ENCODE peak calls at places on chromosomes 3 and 15, in ten cellular contexts. N is retina; V is anterior cingulate cortex; M is stimulated activated CD8-positive, alpha-beta memory T cell treated with anti-CD3 and anti-CD28 coated beads, Interleukin-4, amount 100 ng/mL, for 4 hours; O is HT1080; X is neuronal stem cell; F is T-cell; Z is stimulated activated naive CD8-positive, alpha-beta T cell treated with anti-CD3 and anti-CD28 coated beads, Interleukin-15, Interleukin-2, amounts not matched to agents 100 U/mL and 50 U/mL, for 24 hours; U is MCF 10A; R is AG08396. E is an unnamed sample.

GRCh38 chr3:56210201-56210774 is 258.0 kb downstream of the ERC2 start:
- DNase-seq in O (no peak), U (no peak), F (no peak), R (no peak), M (no peak), Z (no peak), X (no peak), N (no peak), V (no peak), E (no peak)

GRCh38 chr3:165446555-165446954 is 250.4 kb upstream of the SLITRK3 start:
- DNase-seq in Z (no peak), U (no peak), F (no peak), O (no peak), N (no peak), M (no peak), V (no peak), R (no peak), X (no peak), E (no peak)

GRCh38 chr3:149654188-149654601 is 3.6 kb downstream of the WWTR1 start:
- DNase-seq in Z (no peak), O (peak; percentile 63), U (peak; percentile 30), R (peak; percentile 39), M (no peak), F (no peak), X (no peak), N (no peak), V (no peak), E (peak; percentile 62)

GRCh38 chr15:74906450-74907276 is at the start of gene FAM219B:
- DNase-seq in O (peak; percentile 69), N (peak; percentile 90), M (peak; percentile 56), F (peak; percentile 26), V (peak; percentile 92), R (peak; percentile 97), Z (peak; percentile 87), U (peak; percentile 87), X (peak; percentile 84), E (peak; percentile 77)

GRCh38 chr3:16441306-16441898 is 72.1 kb downstream of the RFTN1 start:
- DNase-seq in Z (no peak), N (no peak), U (no peak), R (no peak), V (no peak), X (no peak), O (no peak), M (no peak), F (no peak), E (no peak)

GRCh38 chr3:37737134-37737533 is 124.5 kb upstream of the CTDSPL start:
- DNase-seq in V (no peak), M (no peak), U (no peak), O (no peak), F (no peak), Z (no peak), X (no peak), N (no peak), R (no peak), E (no peak)

GRCh38 chr3:101926594-101927105 is 77.3 kb downstream of the NFKBIZ start:
- DNase-seq in M (no peak), X (no peak), V (no peak), R (no peak), N (no peak), O (peak; percentile 96), Z (no peak), U (peak; percentile 59), F (no peak), E (peak; percentile 82)

GRCh38 chr3:39187372-39188155 is 4.8 kb downstream of the XIRP1 start:
- DNase-seq in Z (no peak), N (no peak), X (no peak), O (no peak), F (no peak), R (no peak), U (no peak), V (no peak), M (no peak), E (no peak)

GRCh38 chr15:81323944-81324881 is at the start of gene STARD5:
- DNase-seq in N (peak; percentile 97), V (peak; percentile 99), R (peak; percentile 97), O (peak; percentile 96), U (peak; percentile 97), X (peak; percentile 96), M (peak; percentile 91), F (peak; percentile 87), Z (peak; percentile 99), E (peak; percentile 91)

GRCh38 chr3:23283625-23284024 is 80.5 kb downstream of the UBE2E2 start:
- DNase-seq in N (no peak), V (no peak), F (no peak), O (no peak), X (no peak), U (no peak), M (no peak), Z (no peak), R (no peak), E (no peak)

GRCh38 chr15:77402740-77403379 is 17.0 kb downstream of the PEAK1 start:
- DNase-seq in F (no peak), O (peak; percentile 31), R (peak; percentile 32), M (no peak), Z (no peak), V (no peak), X (no peak), U (peak; percentile 33), N (no peak), E (no peak)

GRCh38 chr3:36393563-36393962 is 13.3 kb downstream of the STAC start:
- DNase-seq in R (no peak), V (no peak), X (no peak), M (no peak), O (no peak), N (no peak), U (no peak), F (no peak), Z (no peak), E (no peak)

GRCh38 chr3:154040283-154040682 is 80.9 kb upstream of the ARHGEF26 start:
- DNase-seq in R (no peak), O (peak; percentile 41), Z (no peak), M (no peak), U (peak; percentile 49), V (no peak), F (no peak), N (no peak), X (no peak), E (peak; percentile 29)

E was measured in A172.